ENCODE peak calls at places on chromosomes 12 and 14, in seven cellular contexts. Q, F, X, G, E, W and V are unnamed samples.

GRCh38 chr14:102728509-102728908 is 48.7 kb upstream of the TRAF3 start:
- DNase-seq in Q (no peak), F (no peak), X (no peak), G (no peak), E (no peak), W (no peak), V (no peak)

GRCh38 chr12:28938056-28938455 is 211.0 kb upstream of the FAR2 start:
- DNase-seq in Q (no peak), F (no peak), X (no peak), G (no peak), E (no peak), W (no peak), V (no peak)

GRCh38 chr12:6752181-6752930 is 585 bp downstream of the MLF2 start:
- DNase-seq in Q (peak), F (no peak), X (peak), G (no peak), E (no peak), W (peak), V (no peak)

GRCh38 chr12:104741497-104742367 is 216.4 kb downstream of the SLC41A2 start:
- DNase-seq in Q (no peak), F (no peak), X (peak), G (no peak), E (no peak), W (no peak), V (no peak)

GRCh38 chr12:106767954-106768501 is 6.5 kb upstream of the RIC8B start:
- DNase-seq in Q (no peak), F (no peak), X (peak), G (no peak), E (no peak), W (no peak), V (no peak)

GRCh38 chr14:31881531-31882310 is 195.4 kb upstream of the ARHGAP5 start:
- DNase-seq in Q (peak), F (no peak), X (peak), G (no peak), E (no peak), W (no peak), V (no peak)

GRCh38 chr12:128818065-128819022 is 5.4 kb downstream of the SLC15A4 start:
- DNase-seq in Q (peak), F (no peak), X (peak), G (no peak), E (no peak), W (peak), V (no peak)

GRCh38 chr14:76862546-76863282 is 36.5 kb downstream of the LRRC74A start:
- DNase-seq in Q (no peak), F (no peak), X (no peak), G (no peak), E (no peak), W (no peak), V (no peak)

GRCh38 chr12:46920503-46920902 is 94.7 kb upstream of the SLC38A4 start:
- DNase-seq in Q (no peak), F (no peak), X (no peak), G (no peak), E (no peak), W (no peak), V (no peak)

GRCh38 chr12:19654630-19655384 is 215.5 kb downstream of the AEBP2 start:
- DNase-seq in Q (no peak), F (no peak), X (peak), G (no peak), E (no peak), W (no peak), V (no peak)

GRCh38 chr12:28611115-28611435 is 420.8 kb downstream of the CCDC91 start:
- DNase-seq in Q (peak), F (no peak), X (peak), G (no peak), E (no peak), W (no peak), V (no peak)

GRCh38 chr12:95976416-95976832 is 19.7 kb downstream of the HAL start:
- DNase-seq in Q (peak), F (no peak), X (peak), G (no peak), E (no peak), W (no peak), V (no peak)

GRCh38 chr14:78399316-78399889 is 229.2 kb downstream of the NRXN3 start:
- DNase-seq in Q (peak), F (no peak), X (peak), G (no peak), E (no peak), W (no peak), V (no peak)

GRCh38 chr14:105087308-105087962 is 22.2 kb upstream of the GPR132 start:
- DNase-seq in Q (peak), F (no peak), X (peak), G (no peak), E (no peak), W (no peak), V (peak)

GRCh38 chr12:58976146-58976545 is 55.8 kb upstream of the LRIG3 start:
- DNase-seq in Q (no peak), F (no peak), X (no peak), G (no peak), E (no peak), W (no peak), V (no peak)

GRCh38 chr12:20629414-20630156 is 65.5 kb upstream of the SLCO1C1 start:
- DNase-seq in Q (peak), F (no peak), X (peak), G (peak), E (no peak), W (peak), V (no peak)

GRCh38 chr12:132236930-132237771 is 92.2 kb downstream of the GALNT9 start:
- DNase-seq in Q (no peak), F (no peak), X (no peak), G (no peak), E (no peak), W (no peak), V (peak)

GRCh38 chr12:121798807-121799174 is 5.0 kb upstream of the SETD1B start:
- DNase-seq in Q (no peak), F (no peak), X (no peak), G (peak), E (no peak), W (no peak), V (no peak)

GRCh38 chr14:65354715-65355114 is 57.8 kb upstream of the FUT8 start:
- DNase-seq in Q (peak), F (no peak), X (no peak), G (no peak), E (no peak), W (no peak), V (no peak)

GRCh38 chr14:54040851-54041250 is 84.2 kb upstream of the BMP4 start:
- DNase-seq in Q (peak), F (no peak), X (peak), G (no peak), E (no peak), W (no peak), V (no peak)

GRCh38 chr12:2190085-2190484 is 137.3 kb downstream of the CACNA1C start:
- DNase-seq in Q (no peak), F (no peak), X (no peak), G (no peak), E (no peak), W (no peak), V (no peak)

GRCh38 chr12:79168687-79169086 is 304.1 kb downstream of the SYT1 start:
- DNase-seq in Q (no peak), F (no peak), X (no peak), G (no peak), E (no peak), W (no peak), V (no peak)

GRCh38 chr14:83548061-83548839 is 1981.7 kb upstream of the FLRT2 start:
- DNase-seq in Q (peak), F (no peak), X (peak), G (no peak), E (no peak), W (no peak), V (no peak)

DNA sequence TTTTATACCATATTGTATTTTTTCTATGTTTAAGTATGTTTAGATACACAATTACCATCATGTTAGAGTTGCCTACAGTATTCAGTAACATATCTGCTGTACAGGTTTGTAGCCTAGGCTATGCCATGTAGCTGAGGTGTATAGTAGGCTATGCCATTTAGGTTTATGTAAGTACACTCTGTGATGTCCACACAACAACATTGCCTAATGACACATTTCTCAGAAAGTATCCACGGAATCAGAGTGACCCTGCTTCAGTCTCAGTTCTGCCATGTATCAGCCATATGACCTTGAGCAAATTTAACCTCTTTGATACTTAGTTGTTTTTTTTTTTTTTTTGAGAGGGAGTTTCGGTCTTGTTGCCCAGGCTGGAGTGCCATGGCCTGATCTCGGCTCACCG is 12.7 kb downstream of the SUSD6 start:
- DNase-seq in Q (no peak), F (no peak), X (no peak), G (no peak), E (no peak), W (no peak), V (no peak)
- TF ChIP-seq CTCF in Q (no peak), F (no peak), X (no peak), G (no peak), E (no peak), W (no peak), V (no peak)

GRCh38 chr12:25959069-25959961 is 833 bp downstream of the RASSF8 start:
- DNase-seq in Q (peak), F (no peak), X (peak), G (peak), E (no peak), W (peak), V (no peak)
- TF ChIP-seq CTCF in Q (peak), F (peak), X (peak), G (no peak), E (peak), W (no peak), V (peak)

GRCh38 chr12:43758728-43759563 is at the start of the genes IRAK4 and PUS7L:
- DNase-seq in Q (peak), F (peak), X (peak), G (peak), E (peak), W (peak), V (peak)
- TF ChIP-seq CTCF in Q (peak), F (peak), X (peak), G (peak), E (peak), W (peak), V (peak)

DNA sequence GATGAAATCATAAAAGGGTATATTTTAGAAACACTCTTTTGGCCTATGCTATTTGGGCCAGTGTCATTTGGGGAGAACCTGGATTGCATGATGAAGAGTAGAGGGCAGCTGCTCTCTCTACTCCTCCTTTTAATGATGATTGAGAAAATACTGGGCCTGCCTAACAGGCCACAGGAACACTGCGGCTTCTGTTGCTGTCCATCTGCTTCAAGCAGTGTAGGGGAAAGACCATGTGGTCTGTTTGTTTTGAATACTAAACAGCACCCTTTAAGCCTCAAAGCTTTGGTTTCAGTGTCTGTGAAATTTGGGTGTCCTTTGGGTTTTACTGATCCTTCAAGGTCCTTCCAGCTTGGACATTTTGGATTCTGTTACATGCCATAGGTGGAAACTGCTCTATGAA is 78.0 kb downstream of the TTC6 start:
- DNase-seq in Q (no peak), F (no peak), X (no peak), G (no peak), E (no peak), W (no peak), V (no peak)
- TF ChIP-seq CTCF in Q (no peak), F (no peak), X (no peak), G (no peak), E (no peak), W (no peak), V (no peak)

DNA sequence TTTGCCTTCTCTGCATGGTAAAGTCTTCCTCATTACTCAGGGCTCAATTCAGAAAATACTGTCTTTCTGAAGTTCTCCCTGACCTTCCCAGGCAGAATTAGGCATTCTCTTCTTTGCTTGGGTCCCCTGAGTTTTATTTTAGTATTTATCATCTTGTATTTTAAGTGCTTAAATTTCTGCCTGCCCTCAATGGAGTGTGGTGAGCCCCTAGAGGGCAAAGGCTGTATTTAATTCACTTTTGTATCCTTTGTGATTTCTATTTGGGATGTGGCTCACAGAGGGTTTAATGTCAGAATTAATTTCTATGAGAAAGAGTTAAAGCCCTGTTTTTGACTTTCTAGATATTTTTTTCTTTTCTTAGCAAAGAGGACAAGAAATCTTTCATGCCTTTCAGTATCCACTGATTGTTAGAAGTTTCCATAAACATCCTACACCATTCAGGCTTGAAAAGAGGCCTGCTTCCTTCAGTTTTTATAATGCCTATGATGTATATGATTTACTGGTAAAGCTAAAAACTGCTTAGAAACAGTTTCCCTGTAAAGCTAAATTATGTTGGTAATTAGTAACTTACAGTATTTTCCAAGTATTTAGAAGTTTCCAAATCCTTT is 55.6 kb upstream of the PTPRB start:
- DNase-seq in Q (peak), F (no peak), X (peak), G (no peak), E (no peak), W (no peak), V (no peak)
- TF ChIP-seq CTCF in Q (peak), F (peak), X (peak), G (peak), E (peak), W (peak), V (peak)

DNA sequence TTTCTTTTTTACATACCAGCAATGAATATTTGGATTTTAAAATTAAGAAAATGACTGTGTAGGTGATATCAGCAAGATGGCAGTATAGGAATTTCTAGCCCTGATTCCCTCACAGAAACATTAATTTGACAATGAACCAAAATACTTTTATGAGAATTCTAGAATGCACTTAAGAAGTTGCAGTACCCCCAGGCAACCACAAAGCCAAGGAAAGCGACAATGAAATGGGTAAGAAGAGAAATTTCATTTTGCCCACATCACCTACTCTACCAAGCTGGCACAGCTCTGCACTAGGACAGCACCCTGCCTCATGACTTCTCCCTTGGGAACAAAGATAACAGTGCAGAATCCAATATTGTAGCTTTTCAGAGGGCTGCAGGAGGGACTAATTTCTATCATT is 6.6 kb downstream of the OR9K2 start:
- DNase-seq in Q (peak), F (no peak), X (no peak), G (no peak), E (no peak), W (no peak), V (no peak)
- TF ChIP-seq CTCF in Q (peak), F (no peak), X (peak), G (no peak), E (no peak), W (no peak), V (peak)

GRCh38 chr14:82067221-82067620 is 533.6 kb upstream of the SEL1L start:
- DNase-seq in Q (no peak), F (no peak), X (no peak), G (no peak), E (no peak), W (no peak), V (no peak)
- TF ChIP-seq CTCF in Q (no peak), F (no peak), X (no peak), G (no peak), E (no peak), W (no peak), V (no peak)